ENCODE peak calls at places on chromosomes 2 and 18, in five cellular contexts. One of them, this sample, is unnamed.
A peak's percentile ranks its signal among the peaks of the same experiment; 100 is the strongest.

GRCh38 chr2:101844055-101844635 is 146.6 kb downstream of the MAP4K4 start:
- DNase-seq in activated CD4-positive, alpha-beta T cell treated with anti-CD3 and anti-CD28 coated beads, Interleukin-2, amount 50 U/mL, for 48 hours: no peak
- DNase-seq in COR-L47: no peak
- DNase-seq in osteocyte: no peak
- DNase-seq in hypothalamus: no peak
- DNase-seq in this sample: no peak

GRCh38 chr2:109217362-109218086 is 88.5 kb downstream of the SH3RF3 start:
- DNase-seq in activated CD4-positive, alpha-beta T cell treated with anti-CD3 and anti-CD28 coated beads, Interleukin-2, amount 50 U/mL, for 48 hours: no peak
- DNase-seq in COR-L47: no peak
- DNase-seq in osteocyte: no peak
- DNase-seq in hypothalamus: no peak
- DNase-seq in this sample: no peak

GRCh38 chr2:141767051-141767450 is 363.8 kb downstream of the LRP1B start:
- DNase-seq in activated CD4-positive, alpha-beta T cell treated with anti-CD3 and anti-CD28 coated beads, Interleukin-2, amount 50 U/mL, for 48 hours: no peak
- DNase-seq in COR-L47: no peak
- DNase-seq in osteocyte: no peak
- DNase-seq in hypothalamus: no peak
- DNase-seq in this sample: no peak

GRCh38 chr2:151103551-151103950 is 158.1 kb downstream of the RBM43 start:
- DNase-seq in COR-L47: no peak
- DNase-seq in activated CD4-positive, alpha-beta T cell treated with anti-CD3 and anti-CD28 coated beads, Interleukin-2, amount 50 U/mL, for 48 hours: no peak
- DNase-seq in osteocyte: no peak
- DNase-seq in hypothalamus: no peak
- DNase-seq in this sample: no peak

GRCh38 chr2:64383016-64383588 is 70.9 kb upstream of the LGALSL start:
- DNase-seq in activated CD4-positive, alpha-beta T cell treated with anti-CD3 and anti-CD28 coated beads, Interleukin-2, amount 50 U/mL, for 48 hours: no peak
- DNase-seq in osteocyte: peak; percentile 77
- DNase-seq in hypothalamus: peak; percentile 0
- DNase-seq in COR-L47: no peak
- DNase-seq in this sample: no peak

GRCh38 chr2:232893834-232894233 is 23.8 kb downstream of the SNORC start:
- DNase-seq in COR-L47: no peak
- DNase-seq in activated CD4-positive, alpha-beta T cell treated with anti-CD3 and anti-CD28 coated beads, Interleukin-2, amount 50 U/mL, for 48 hours: no peak
- DNase-seq in hypothalamus: no peak
- DNase-seq in osteocyte: peak; percentile 77
- DNase-seq in this sample: peak; percentile 45

GRCh38 chr2:195559431-195559914 is 97.6 kb upstream of the SLC39A10 start:
- DNase-seq in activated CD4-positive, alpha-beta T cell treated with anti-CD3 and anti-CD28 coated beads, Interleukin-2, amount 50 U/mL, for 48 hours: peak; percentile 60
- DNase-seq in COR-L47: no peak
- DNase-seq in hypothalamus: no peak
- DNase-seq in osteocyte: no peak
- DNase-seq in this sample: no peak

GRCh38 chr2:109053716-109054115 is 64.7 kb upstream of the EDAR start:
- DNase-seq in osteocyte: no peak
- DNase-seq in COR-L47: no peak
- DNase-seq in activated CD4-positive, alpha-beta T cell treated with anti-CD3 and anti-CD28 coated beads, Interleukin-2, amount 50 U/mL, for 48 hours: no peak
- DNase-seq in hypothalamus: no peak
- DNase-seq in this sample: no peak

GRCh38 chr18:49858309-49859005 is 45.1 kb upstream of the ACAA2 start:
- DNase-seq in COR-L47: peak; percentile 72
- DNase-seq in hypothalamus: peak; percentile 69
- DNase-seq in osteocyte: no peak
- DNase-seq in activated CD4-positive, alpha-beta T cell treated with anti-CD3 and anti-CD28 coated beads, Interleukin-2, amount 50 U/mL, for 48 hours: peak; percentile 71
- DNase-seq in this sample: peak; percentile 73

GRCh38 chr2:50126845-50127244 is 905.1 kb downstream of the NRXN1 start:
- DNase-seq in hypothalamus: no peak
- DNase-seq in COR-L47: peak; percentile 95
- DNase-seq in activated CD4-positive, alpha-beta T cell treated with anti-CD3 and anti-CD28 coated beads, Interleukin-2, amount 50 U/mL, for 48 hours: no peak
- DNase-seq in osteocyte: no peak
- DNase-seq in this sample: no peak

GRCh38 chr2:216450346-216450745 is 38.1 kb downstream of the SMARCAL1 start:
- DNase-seq in activated CD4-positive, alpha-beta T cell treated with anti-CD3 and anti-CD28 coated beads, Interleukin-2, amount 50 U/mL, for 48 hours: no peak
- DNase-seq in hypothalamus: no peak
- DNase-seq in osteocyte: no peak
- DNase-seq in COR-L47: no peak
- DNase-seq in this sample: no peak